ENCODE peak calls at places on chromosomes 2 and 18, in five cellular contexts. One of them, this sample, is unnamed.
A peak's percentile ranks its signal among the peaks of the same experiment; 100 is the strongest.

GRCh38 chr18:60549338-60549960 is 176.9 kb upstream of the MC4R start:
- DNase-seq in tibial nerve: no peak
- DNase-seq in heart left ventricle: no peak
- DNase-seq in DND-41: peak; percentile 44
- DNase-seq in H9: no peak
- DNase-seq in this sample: peak; percentile 72

GRCh38 chr2:17422066-17422465 is 96.2 kb downstream of the RAD51AP2 start:
- DNase-seq in tibial nerve: no peak
- DNase-seq in heart left ventricle: no peak
- DNase-seq in DND-41: no peak
- DNase-seq in H9: no peak
- DNase-seq in this sample: no peak

GRCh38 chr2:16774091-16774490 is 108.5 kb upstream of the CYRIA start:
- DNase-seq in tibial nerve: no peak
- DNase-seq in heart left ventricle: no peak
- DNase-seq in DND-41: no peak
- DNase-seq in H9: no peak
- DNase-seq in this sample: peak; percentile 16

GRCh38 chr18:62165583-62165982 is 21.3 kb downstream of the PIGN start:
- DNase-seq in tibial nerve: no peak
- DNase-seq in heart left ventricle: no peak
- DNase-seq in DND-41: no peak
- DNase-seq in H9: no peak
- DNase-seq in this sample: no peak

GRCh38 chr2:233353101-233353768 is 1.1 kb upstream of the DGKD start:
- DNase-seq in tibial nerve: no peak
- DNase-seq in heart left ventricle: no peak
- DNase-seq in DND-41: no peak
- DNase-seq in H9: no peak
- DNase-seq in this sample: no peak

GRCh38 chr2:9101763-9102425 is 98.4 kb upstream of the MBOAT2 start:
- DNase-seq in tibial nerve: no peak
- DNase-seq in heart left ventricle: no peak
- DNase-seq in DND-41: no peak
- DNase-seq in H9: no peak
- DNase-seq in this sample: no peak

GRCh38 chr2:133641497-133641896 is 73.2 kb upstream of the NCKAP5 start:
- DNase-seq in tibial nerve: no peak
- DNase-seq in heart left ventricle: peak; percentile 17
- DNase-seq in DND-41: no peak
- DNase-seq in H9: peak; percentile 56
- DNase-seq in this sample: peak; percentile 12

GRCh38 chr2:219273887-219274391 is 5.2 kb upstream of the DNAJB2 start:
- DNase-seq in tibial nerve: no peak
- DNase-seq in heart left ventricle: no peak
- DNase-seq in DND-41: no peak
- DNase-seq in H9: no peak
- DNase-seq in this sample: no peak

GRCh38 chr2:232846055-232846454 is 24.0 kb upstream of the SNORC start:
- DNase-seq in tibial nerve: no peak
- DNase-seq in heart left ventricle: no peak
- DNase-seq in DND-41: no peak
- DNase-seq in H9: no peak
- DNase-seq in this sample: no peak

GRCh38 chr2:237723613-237724012 is 75.0 kb upstream of the RBM44 start:
- DNase-seq in tibial nerve: no peak
- DNase-seq in heart left ventricle: no peak
- DNase-seq in DND-41: peak; percentile 60
- DNase-seq in H9: peak; percentile 70
- DNase-seq in this sample: peak; percentile 76

GRCh38 chr2:125553768-125554167 is 1102.2 kb upstream of the GYPC start:
- DNase-seq in tibial nerve: no peak
- DNase-seq in heart left ventricle: no peak
- DNase-seq in DND-41: no peak
- DNase-seq in H9: no peak
- DNase-seq in this sample: no peak

GRCh38 chr2:25383806-25384205 is 42.1 kb upstream of the DNMT3A start:
- DNase-seq in tibial nerve: no peak
- DNase-seq in heart left ventricle: no peak
- DNase-seq in DND-41: no peak
- DNase-seq in H9: no peak
- DNase-seq in this sample: no peak

DNA sequence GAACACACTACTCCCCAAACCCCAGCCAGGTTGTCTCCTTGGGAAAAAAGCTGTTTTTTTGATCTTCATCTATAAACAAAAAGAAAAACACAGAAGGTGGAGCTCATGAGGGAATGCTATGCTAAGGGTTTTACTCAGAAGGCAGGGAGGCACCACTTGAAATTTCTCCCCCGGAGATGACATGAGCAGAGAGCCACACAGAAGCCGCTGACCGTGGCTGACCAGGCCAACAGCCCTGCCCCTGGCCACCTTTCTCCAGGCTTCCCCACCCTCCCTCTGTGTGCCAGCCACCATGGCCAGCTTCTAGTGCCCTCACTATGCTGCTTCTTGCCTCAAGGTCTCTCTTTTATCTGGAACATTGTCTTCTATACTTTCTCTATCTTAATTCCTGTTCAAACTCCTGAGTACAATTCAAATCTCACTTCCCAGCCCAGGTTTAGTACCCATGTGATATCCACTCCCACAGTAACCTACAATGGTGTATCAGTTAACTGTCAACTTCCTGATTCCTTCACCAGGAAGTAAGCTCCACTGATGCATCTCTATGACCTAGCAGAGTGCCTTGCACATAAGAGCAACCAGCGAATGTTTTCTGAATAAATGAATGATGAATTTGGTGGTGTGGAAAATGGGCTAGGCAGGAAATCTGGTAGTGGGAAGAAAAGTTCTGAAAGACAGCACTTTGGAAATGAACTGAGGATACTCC is 15.3 kb downstream of the LAPTM4A start:
- DNase-seq in tibial nerve: no peak
- DNase-seq in heart left ventricle: no peak
- DNase-seq in DND-41: no peak
- DNase-seq in H9: no peak
- DNase-seq in this sample: no peak
- H3K4me1 ChIP-seq in tibial nerve: peaks cover 57% of the 10 kb centered on the region
- H3K4me1 ChIP-seq in heart left ventricle: peaks cover 23% of the 10 kb centered on the region
- H3K4me1 ChIP-seq in DND-41: no peaks in the 10 kb centered on the region
- H3K4me1 ChIP-seq in H9: no peaks in the 10 kb centered on the region
- H3K4me1 ChIP-seq in this sample: peaks cover 4% of the 10 kb centered on the region

GRCh38 chr2:105777071-105777482 is 32.4 kb downstream of the NCK2 start:
- DNase-seq in tibial nerve: no peak
- DNase-seq in heart left ventricle: no peak
- DNase-seq in DND-41: no peak
- DNase-seq in H9: no peak
- DNase-seq in this sample: no peak

GRCh38 chr2:105779394-105779793 is 34.7 kb downstream of the NCK2 start:
- DNase-seq in tibial nerve: no peak
- DNase-seq in heart left ventricle: no peak
- DNase-seq in DND-41: no peak
- DNase-seq in H9: no peak
- DNase-seq in this sample: no peak

GRCh38 chr2:105778344-105778607 is 33.6 kb downstream of the NCK2 start:
- DNase-seq in tibial nerve: no peak
- DNase-seq in heart left ventricle: no peak
- DNase-seq in DND-41: no peak
- DNase-seq in H9: no peak
- DNase-seq in this sample: no peak

GRCh38 chr2:105776560-105776928 is 31.8 kb downstream of the NCK2 start:
- DNase-seq in tibial nerve: no peak
- DNase-seq in heart left ventricle: no peak
- DNase-seq in DND-41: no peak
- DNase-seq in H9: no peak
- DNase-seq in this sample: no peak

GRCh38 chr2:105777506-105778343 is 33.0 kb downstream of the NCK2 start:
- DNase-seq in tibial nerve: no peak
- DNase-seq in heart left ventricle: no peak
- DNase-seq in DND-41: no peak
- DNase-seq in H9: no peak
- DNase-seq in this sample: no peak
- H3K4me1 ChIP-seq in tibial nerve: peaks cover 35% of the 10 kb centered on the region
- H3K4me1 ChIP-seq in heart left ventricle: peaks cover 17% of the 10 kb centered on the region
- H3K4me1 ChIP-seq in DND-41: peaks cover 2% of the 10 kb centered on the region
- H3K4me1 ChIP-seq in H9: no peaks in the 10 kb centered on the region
- H3K4me1 ChIP-seq in this sample: peaks cover 20% of the 10 kb centered on the region

GRCh38 chr2:235545369-235546150 is 51.7 kb downstream of the AGAP1 start:
- DNase-seq in tibial nerve: no peak
- DNase-seq in heart left ventricle: no peak
- DNase-seq in DND-41: no peak
- DNase-seq in H9: no peak
- DNase-seq in this sample: no peak
- H3K4me1 ChIP-seq in tibial nerve: peaks cover 28% of the 10 kb centered on the region
- H3K4me1 ChIP-seq in heart left ventricle: no peaks in the 10 kb centered on the region
- H3K4me1 ChIP-seq in DND-41: no peaks in the 10 kb centered on the region
- H3K4me1 ChIP-seq in H9: peaks cover 8% of the 10 kb centered on the region
- H3K4me1 ChIP-seq in this sample: peaks cover 9% of the 10 kb centered on the region

GRCh38 chr2:47301731-47302130 is 101.2 kb upstream of the MSH2 start:
- DNase-seq in tibial nerve: no peak
- DNase-seq in heart left ventricle: no peak
- DNase-seq in DND-41: no peak
- DNase-seq in H9: no peak
- DNase-seq in this sample: no peak
- H3K4me1 ChIP-seq in tibial nerve: peaks cover 61% of the 10 kb centered on the region
- H3K4me1 ChIP-seq in heart left ventricle: no peaks in the 10 kb centered on the region
- H3K4me1 ChIP-seq in DND-41: no peaks in the 10 kb centered on the region
- H3K4me1 ChIP-seq in H9: no peaks in the 10 kb centered on the region
- H3K4me1 ChIP-seq in this sample: peaks cover 3% of the 10 kb centered on the region

DNA sequence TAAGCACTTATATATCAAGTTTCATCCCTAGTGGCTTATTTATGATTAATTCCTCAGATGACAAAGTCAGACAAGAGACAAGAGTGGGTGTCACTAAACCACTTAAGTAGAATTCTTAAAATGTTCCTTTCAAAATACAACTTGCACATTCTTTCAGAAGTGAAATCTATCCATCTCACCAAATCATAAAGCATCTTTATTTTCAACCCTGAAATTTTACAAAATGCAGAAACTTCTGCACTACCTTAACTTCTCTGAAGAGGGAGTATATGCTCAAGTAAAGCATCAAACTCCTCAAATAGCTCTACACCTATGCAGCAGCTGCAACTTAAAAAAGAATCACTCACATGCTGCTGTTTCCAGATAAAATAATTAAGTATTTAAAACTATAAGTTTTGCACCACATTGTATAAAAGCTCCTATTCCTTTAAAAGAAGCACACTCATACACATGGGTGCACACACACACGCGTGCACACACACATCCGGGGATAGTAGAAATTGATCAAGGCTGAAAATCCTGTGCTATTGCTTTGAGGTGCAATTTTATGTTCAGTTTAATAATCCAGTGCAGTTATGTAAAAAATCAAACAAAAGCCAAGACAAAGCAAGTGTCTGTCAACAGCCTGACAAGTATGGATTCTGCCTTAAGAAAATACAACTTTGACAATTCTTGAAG is 244.5 kb downstream of the TCF4 start:
- DNase-seq in tibial nerve: no peak
- DNase-seq in heart left ventricle: no peak
- DNase-seq in DND-41: no peak
- DNase-seq in H9: no peak
- DNase-seq in this sample: peak; percentile 43
- H3K4me1 ChIP-seq in tibial nerve: peaks cover 9% of the 10 kb centered on the region
- H3K4me1 ChIP-seq in heart left ventricle: peaks cover 8% of the 10 kb centered on the region
- H3K4me1 ChIP-seq in DND-41: no peaks in the 10 kb centered on the region
- H3K4me1 ChIP-seq in H9: peaks cover 6% of the 10 kb centered on the region
- H3K4me1 ChIP-seq in this sample: no peaks in the 10 kb centered on the region

DNA sequence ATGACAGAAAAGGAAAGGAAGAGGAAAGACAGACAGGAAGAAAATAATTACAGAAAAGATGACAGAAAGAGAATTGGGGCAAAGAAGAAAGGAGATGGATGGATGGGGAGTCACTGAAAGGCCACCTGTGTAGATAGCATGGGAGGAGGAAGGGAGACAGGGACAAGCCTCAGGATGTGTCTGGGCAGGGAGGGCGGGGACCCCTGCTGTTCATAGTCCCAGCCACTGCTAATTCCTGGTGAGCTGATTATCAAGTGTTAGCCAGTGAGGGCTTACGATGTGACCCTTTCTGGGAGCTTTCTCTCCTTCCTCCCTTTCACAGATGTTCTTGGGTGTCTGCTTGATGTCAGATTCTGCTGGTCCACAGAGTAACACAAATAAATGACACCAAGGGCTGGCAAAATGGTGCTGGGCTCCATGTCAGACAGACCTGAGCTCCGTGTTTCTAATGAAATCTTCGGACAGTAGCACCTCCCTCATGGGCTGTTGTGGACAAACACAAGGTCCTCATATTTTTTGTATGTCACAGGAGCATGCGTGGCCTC is 13.6 kb downstream of the FHOD3 start:
- DNase-seq in tibial nerve: no peak
- DNase-seq in heart left ventricle: peak; percentile 5
- DNase-seq in DND-41: no peak
- DNase-seq in H9: peak; percentile 18
- DNase-seq in this sample: no peak
- H3K4me1 ChIP-seq in tibial nerve: no peaks in the 10 kb centered on the region
- H3K4me1 ChIP-seq in heart left ventricle: peaks cover 17% of the 10 kb centered on the region
- H3K4me1 ChIP-seq in DND-41: no peaks in the 10 kb centered on the region
- H3K4me1 ChIP-seq in H9: no peaks in the 10 kb centered on the region
- H3K4me1 ChIP-seq in this sample: peaks cover 48% of the 10 kb centered on the region

GRCh38 chr2:68372435-68372834 is 7.4 kb downstream of the PLEK start:
- DNase-seq in tibial nerve: no peak
- DNase-seq in heart left ventricle: no peak
- DNase-seq in DND-41: no peak
- DNase-seq in H9: no peak
- DNase-seq in this sample: no peak

GRCh38 chr2:68368657-68369339 is 3.7 kb downstream of the PLEK start:
- DNase-seq in tibial nerve: no peak
- DNase-seq in heart left ventricle: no peak
- DNase-seq in DND-41: no peak
- DNase-seq in H9: no peak
- DNase-seq in this sample: peak; percentile 75

GRCh38 chr2:68371581-68371980 is 6.5 kb downstream of the PLEK start:
- DNase-seq in tibial nerve: no peak
- DNase-seq in heart left ventricle: no peak
- DNase-seq in DND-41: peak; percentile 19
- DNase-seq in H9: no peak
- DNase-seq in this sample: no peak

GRCh38 chr2:68369340-68369734 is 4.3 kb downstream of the PLEK start:
- DNase-seq in tibial nerve: no peak
- DNase-seq in heart left ventricle: no peak
- DNase-seq in DND-41: no peak
- DNase-seq in H9: no peak
- DNase-seq in this sample: no peak

DNA sequence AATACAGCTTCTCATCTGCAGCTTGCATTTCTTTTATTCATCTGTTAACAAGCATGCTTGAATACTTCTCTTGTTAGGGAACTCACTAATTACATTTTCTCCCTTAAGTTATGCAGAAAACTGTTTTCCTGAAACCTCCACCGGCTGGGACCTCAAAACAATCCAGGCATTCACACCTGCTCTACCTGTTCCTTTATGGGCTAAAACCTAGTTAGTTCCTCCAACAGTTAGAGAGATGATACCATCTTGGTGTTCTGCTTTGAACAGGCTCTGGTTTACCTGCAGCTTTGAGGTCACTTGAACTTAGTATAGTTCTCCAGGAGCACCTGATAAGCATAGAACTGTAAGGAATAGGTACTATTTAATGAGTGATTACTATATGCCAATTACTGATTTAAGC is 6.1 kb downstream of the PLEK start:
- DNase-seq in tibial nerve: no peak
- DNase-seq in heart left ventricle: no peak
- DNase-seq in DND-41: no peak
- DNase-seq in H9: no peak
- DNase-seq in this sample: no peak
- H3K4me1 ChIP-seq in tibial nerve: peaks cover 6% of the 10 kb centered on the region
- H3K4me1 ChIP-seq in heart left ventricle: peaks cover 3% of the 10 kb centered on the region
- H3K4me1 ChIP-seq in DND-41: peaks cover 10% of the 10 kb centered on the region
- H3K4me1 ChIP-seq in H9: no peaks in the 10 kb centered on the region
- H3K4me1 ChIP-seq in this sample: peaks cover 1% of the 10 kb centered on the region

This sample was measured in mesenchymal stem cell.